ENCODE peak calls at places on chromosomes 1 and 21, in six cellular contexts. P, Y, V, W, G and Q are unnamed samples. For H3K4me1, the result is how much of the 10 kb centered on the place peaks cover.

GRCh38 chr1:182368903-182369302 is 22.7 kb downstream of the GLUL start:
- DNase-seq in P (no peak), Y (no peak), V (no peak), W (no peak), G (no peak), Q (no peak)

GRCh38 chr1:226023735-226024134 is 24.6 kb upstream of the SDE2 start:
- DNase-seq in P (no peak), Y (no peak), V (no peak), W (no peak), G (no peak), Q (no peak)

GRCh38 chr1:41354956-41355355 is 6.3 kb upstream of the FOXO6 start:
- DNase-seq in P (no peak), Y (no peak), V (no peak), W (no peak), G (no peak), Q (peak)

GRCh38 chr1:54118704-54119103 is 34.1 kb downstream of the CDCP2 start:
- DNase-seq in P (no peak), Y (no peak), V (no peak), W (no peak), G (no peak), Q (no peak)

GRCh38 chr1:85654066-85654782 is 54.0 kb downstream of the ZNHIT6 start:
- DNase-seq in P (no peak), Y (no peak), V (no peak), W (no peak), G (no peak), Q (no peak)

GRCh38 chr1:160777486-160778089 is 18.4 kb upstream of the LY9 start:
- DNase-seq in P (no peak), Y (no peak), V (peak), W (peak), G (peak), Q (no peak)

GRCh38 chr1:159054427-159054826 is 22.1 kb downstream of the AIM2 start:
- DNase-seq in P (no peak), Y (no peak), V (no peak), W (no peak), G (no peak), Q (no peak)

GRCh38 chr1:241834733-241835377 is 13.1 kb upstream of the EXO1 start:
- DNase-seq in P (no peak), Y (no peak), V (no peak), W (peak), G (no peak), Q (no peak)

GRCh38 chr1:160755864-160756616 is 17.0 kb downstream of the SLAMF7 start:
- DNase-seq in P (no peak), Y (no peak), V (no peak), W (no peak), G (no peak), Q (peak)

GRCh38 chr21:42835211-42835610 is 44.1 kb downstream of the WDR4 start:
- DNase-seq in P (no peak), Y (no peak), V (peak), W (no peak), G (peak), Q (no peak)

GRCh38 chr1:47992720-47993119 is 4.5 kb downstream of the TRABD2B start:
- DNase-seq in P (no peak), Y (peak), V (no peak), W (no peak), G (no peak), Q (peak)

GRCh38 chr1:5770981-5771765 is 221.1 kb downstream of the NPHP4 start:
- DNase-seq in P (no peak), Y (no peak), V (no peak), W (no peak), G (no peak), Q (no peak)

GRCh38 chr21:45080639-45081414 is 6.4 kb downstream of the ADARB1 start:
- DNase-seq in P (no peak), Y (peak), V (no peak), W (no peak), G (no peak), Q (no peak)

GRCh38 chr1:40422630-40423263 is 27.5 kb upstream of the ZFP69B start:
- DNase-seq in P (no peak), Y (no peak), V (no peak), W (no peak), G (no peak), Q (no peak)

GRCh38 chr1:151993734-151994496 is at the start of gene S100A10:
- DNase-seq in P (peak), Y (peak), V (peak), W (no peak), G (peak), Q (no peak)

GRCh38 chr1:48876221-48876785 is 99.6 kb upstream of the BEND5 start:
- DNase-seq in P (no peak), Y (no peak), V (no peak), W (no peak), G (no peak), Q (no peak)

GRCh38 chr1:17439250-17440073 is at the start of gene RCC2:
- DNase-seq in P (peak), Y (peak), V (peak), W (no peak), G (peak), Q (no peak)

GRCh38 chr1:221718391-221719277 is 23.3 kb downstream of the DUSP10 start:
- DNase-seq in P (no peak), Y (no peak), V (no peak), W (no peak), G (no peak), Q (no peak)

GRCh38 chr21:45923146-45923545 is 58.4 kb upstream of the COL6A1 start:
- DNase-seq in P (peak), Y (peak), V (peak), W (no peak), G (peak), Q (no peak)

GRCh38 chr1:220483700-220484099 is 44.2 kb upstream of the MARK1 start:
- DNase-seq in P (no peak), Y (no peak), V (no peak), W (no peak), G (no peak), Q (no peak)

GRCh38 chr1:159913451-159914192 is 11.7 kb downstream of the TAGLN2 start:
- DNase-seq in P (no peak), Y (peak), V (no peak), W (no peak), G (peak), Q (no peak)

GRCh38 chr1:197526736-197527371 is 248.4 kb downstream of the DENND1B start:
- DNase-seq in P (no peak), Y (no peak), V (peak), W (no peak), G (no peak), Q (no peak)

GRCh38 chr1:67162954-67163353 is 3.3 kb upstream of the IL23R start:
- DNase-seq in P (no peak), Y (no peak), V (no peak), W (peak), G (no peak), Q (no peak)

GRCh38 chr1:171055966-171056643 is 34.6 kb upstream of the FMO3 start:
- DNase-seq in P (no peak), Y (no peak), V (no peak), W (no peak), G (no peak), Q (no peak)

GRCh38 chr1:189499736-189500135 is 977.9 kb downstream of the BRINP3 start:
- DNase-seq in P (no peak), Y (no peak), V (no peak), W (no peak), G (no peak), Q (no peak)

GRCh38 chr21:38095220-38095619 is 161.6 kb upstream of the KCNJ15 start:
- DNase-seq in P (no peak), Y (no peak), V (no peak), W (no peak), G (no peak), Q (no peak)

GRCh38 chr21:41668051-41668541 is 98.8 kb downstream of the RIPK4 start:
- DNase-seq in P (peak), Y (peak), V (no peak), W (no peak), G (no peak), Q (no peak)

GRCh38 chr1:54627181-54627580 is 3.9 kb upstream of the FAM151A start:
- DNase-seq in P (no peak), Y (no peak), V (no peak), W (no peak), G (no peak), Q (no peak)

GRCh38 chr21:44089001-44089911 is 17.9 kb upstream of the PWP2 start:
- DNase-seq in P (no peak), Y (peak), V (no peak), W (no peak), G (peak), Q (no peak)

GRCh38 chr1:36175137-36176095 is 19.5 kb downstream of the MAP7D1 start:
- DNase-seq in P (no peak), Y (peak), V (no peak), W (no peak), G (peak), Q (no peak)

GRCh38 chr21:28974531-28975227 is 18.0 kb downstream of the LTN1 start:
- DNase-seq in P (no peak), Y (no peak), V (no peak), W (no peak), G (no peak), Q (no peak)

GRCh38 chr1:224107282-224107625 is 6.7 kb upstream of the FBXO28 start:
- DNase-seq in P (no peak), Y (no peak), V (no peak), W (no peak), G (no peak), Q (no peak)

DNA sequence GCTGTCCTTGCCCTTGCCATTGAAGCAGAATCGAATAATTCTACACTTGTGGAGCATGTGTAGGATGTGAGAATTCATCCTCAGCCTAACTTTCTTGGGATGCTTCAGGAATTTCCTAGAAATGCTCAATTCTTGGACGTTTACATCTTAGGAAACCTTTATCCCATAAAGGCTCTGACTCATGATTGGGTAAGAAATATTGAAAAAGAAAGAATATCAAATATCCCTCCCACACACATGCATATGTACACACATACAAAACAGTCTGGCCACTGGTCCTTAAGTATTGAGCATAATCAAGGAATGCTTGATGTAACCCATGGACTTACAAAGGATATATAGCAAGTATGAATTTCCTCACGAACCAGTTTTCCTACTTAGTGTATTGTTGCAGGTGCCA is 83.9 kb upstream of the IPO9 start:
- DNase-seq in P (no peak), Y (no peak), V (no peak), W (no peak), G (no peak), Q (no peak)
- H3K4me1 ChIP-seq in P (under half), Y (under half), V (under half), W (under half), G (under half), Q (under half)

DNA sequence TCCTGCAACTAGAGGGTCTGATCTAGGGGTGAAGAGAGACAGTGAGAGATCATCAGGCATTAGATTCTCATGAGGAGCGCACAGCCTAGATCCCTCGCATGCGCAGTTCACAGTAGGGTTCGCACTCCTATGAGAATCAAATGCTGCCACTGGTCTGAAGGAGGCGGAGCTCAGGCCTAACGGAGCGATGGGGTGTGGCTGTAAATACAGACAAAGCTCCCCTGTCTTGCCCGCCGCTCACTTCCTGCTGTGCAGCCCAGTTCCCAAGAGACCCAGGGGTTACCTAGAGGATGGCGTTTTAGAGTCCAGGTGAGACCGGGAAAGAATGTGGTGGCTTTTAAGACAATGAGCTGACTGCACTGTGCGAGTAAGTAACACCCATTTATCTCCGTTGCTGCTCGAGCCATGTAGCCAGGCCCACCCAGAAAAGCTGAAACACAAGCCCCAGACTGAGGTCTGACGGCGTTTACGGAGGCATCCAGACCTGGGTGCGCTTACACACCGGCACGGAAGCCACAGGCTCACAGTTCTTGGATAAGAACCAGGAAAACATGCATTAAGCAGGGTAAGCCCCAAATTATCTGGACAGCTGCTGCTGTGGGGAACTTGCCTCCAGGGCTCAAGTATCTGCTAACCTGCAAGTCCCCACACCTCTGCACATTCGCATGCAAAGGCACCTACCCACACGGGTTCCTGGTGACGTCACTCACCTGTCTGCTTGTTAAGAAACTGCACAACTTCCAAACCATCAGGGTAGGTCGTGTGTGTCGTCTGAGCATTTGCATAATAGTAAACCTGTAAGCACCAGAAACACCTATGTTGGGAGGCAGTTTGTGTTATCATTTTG is 12.5 kb downstream of the TCP10L start:
- DNase-seq in P (peak), Y (no peak), V (no peak), W (no peak), G (peak), Q (no peak)
- TF ChIP-seq POLR2AphosphoS5 in P (no peak), Y (no peak), V (no peak), W (no peak), G (no peak), Q (no peak)

DNA sequence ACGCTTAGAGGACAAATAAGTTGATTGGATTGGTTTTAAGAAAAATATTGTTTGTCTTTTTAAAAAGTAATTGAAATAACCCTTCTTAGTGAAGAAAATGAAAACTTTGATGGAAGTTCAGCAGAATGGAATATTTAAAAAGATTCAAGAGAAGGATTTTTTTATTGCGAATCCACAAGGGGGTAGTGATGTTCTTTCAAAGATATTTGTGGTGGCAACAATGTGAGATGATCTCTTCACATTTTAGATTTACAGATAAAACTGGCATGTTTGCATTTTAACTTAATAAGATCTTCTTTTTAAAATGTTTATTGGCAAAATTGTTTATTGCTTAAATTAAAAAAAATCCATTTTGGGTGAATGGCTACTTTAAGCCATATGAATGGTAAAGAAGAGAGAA is 8.9 kb downstream of the CAMTA1 start:
- DNase-seq in P (no peak), Y (no peak), V (no peak), W (no peak), G (no peak), Q (no peak)
- H3K4me1 ChIP-seq in P (under half), Y (under half), V (under half), W (under half), G (half or more), Q (under half)

DNA sequence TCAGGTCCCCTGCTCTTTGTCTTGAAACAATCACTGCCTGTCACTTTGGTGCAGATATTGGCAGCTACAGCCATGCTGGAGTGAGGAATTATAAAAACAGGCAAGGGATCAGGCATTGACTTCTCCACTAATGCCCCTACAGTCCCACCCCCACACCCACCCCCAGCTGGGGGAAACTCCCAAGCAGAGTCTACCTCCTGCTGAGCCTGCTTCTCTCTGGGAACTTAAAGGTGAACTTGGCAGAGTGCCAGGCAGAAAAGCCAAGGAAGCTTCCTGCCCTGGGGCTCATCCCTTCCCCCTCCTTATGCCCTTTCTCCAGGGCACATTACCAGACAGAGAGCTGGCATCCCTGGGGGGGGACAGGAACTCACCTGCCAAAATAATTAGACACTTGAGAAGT is 6.7 kb downstream of the NCMAP start:
- DNase-seq in P (peak), Y (no peak), V (no peak), W (no peak), G (peak), Q (no peak)
- TF ChIP-seq POLR2AphosphoS5 in P (no peak), Y (no peak), V (no peak), W (no peak), G (no peak), Q (no peak)

DNA sequence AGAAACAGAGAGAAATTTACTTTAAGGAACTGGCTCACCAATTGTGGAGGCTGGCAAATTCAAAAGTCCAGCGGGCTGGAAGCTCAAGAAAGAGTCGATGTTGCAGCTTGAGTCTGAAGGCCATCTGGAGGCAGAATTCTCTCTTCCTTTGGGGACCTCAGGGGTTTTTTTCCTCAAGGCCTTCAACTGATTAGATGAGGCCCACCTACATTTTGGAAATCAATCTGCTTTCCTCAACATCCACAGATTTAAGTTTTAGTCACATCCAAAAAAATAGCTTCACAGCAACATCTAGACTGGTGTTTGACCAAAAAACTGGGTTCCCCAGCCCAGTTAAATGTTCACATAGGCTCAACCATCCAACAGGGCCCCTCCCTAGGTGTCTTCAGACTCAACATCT is 114.9 kb downstream of the SLC35F3 start:
- DNase-seq in P (no peak), Y (no peak), V (no peak), W (no peak), G (no peak), Q (no peak)
- H3K4me1 ChIP-seq in P (under half), Y (under half), V (under half), W (under half), G (under half), Q (under half)

DNA sequence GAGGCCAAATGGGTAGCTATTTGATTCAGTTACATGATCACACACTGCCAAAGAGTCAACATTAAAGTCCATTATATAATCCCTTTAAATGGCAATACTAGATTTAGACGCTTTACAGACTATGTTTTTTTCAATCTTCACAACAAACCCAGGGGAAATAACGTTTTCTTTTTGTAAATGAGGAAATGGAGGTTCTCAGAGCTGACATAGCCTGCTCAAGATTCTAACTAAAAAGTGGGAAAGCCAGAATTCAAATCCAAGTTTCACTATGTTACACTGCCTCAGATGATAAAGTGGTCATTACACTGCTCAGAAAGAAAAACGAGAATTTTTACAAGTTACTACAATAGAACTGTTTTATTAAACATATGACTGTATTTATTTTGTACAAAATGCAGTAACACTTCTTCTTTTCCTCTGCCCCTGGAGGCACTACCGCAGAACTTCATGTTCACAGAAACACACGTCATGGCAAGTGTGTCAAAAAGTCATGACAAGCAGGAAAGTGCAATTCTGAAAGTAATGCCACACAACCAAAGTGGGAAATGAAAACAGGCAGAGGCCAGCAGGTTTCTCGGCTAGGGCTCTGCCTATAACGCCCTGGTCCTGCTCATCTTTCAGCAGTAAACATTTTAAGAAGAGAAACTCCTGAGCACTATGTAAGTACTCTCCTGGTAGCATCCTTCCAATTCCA is 19.0 kb downstream of the THEMIS2 start:
- DNase-seq in P (no peak), Y (peak), V (no peak), W (no peak), G (no peak), Q (no peak)
- TF ChIP-seq POLR2AphosphoS5 in P (no peak), Y (no peak), V (no peak), W (no peak), G (no peak), Q (no peak)

GRCh38 chr1:16129316-16129715 is 26.6 kb downstream of the EPHA2 start:
- DNase-seq in P (no peak), Y (no peak), V (no peak), W (no peak), G (no peak), Q (no peak)
- H3K4me1 ChIP-seq in P (under half), Y (under half), V (under half), W (half or more), G (under half), Q (under half)